ENCODE peak calls at places on chromosomes 11 and 22, in six cellular contexts. One of them, this sample, is unnamed.
A peak's percentile ranks its signal among the peaks of the same experiment; 100 is the strongest.

GRCh38 chr11:86538223-86538548 is 134.2 kb downstream of the ME3 start:
- ATAC-seq in natural killer cell: no peak
- ATAC-seq in activated CD8-positive, alpha-beta memory T cell treated with anti-CD3 and anti-CD28 coated beads, Interleukin-2, amount 10 ng/mL, durations not matched to agents 7 days and 5 days: no peak
- ATAC-seq in psoas muscle: no peak
- ATAC-seq in heart right ventricle: no peak
- ATAC-seq in activated naive CD8-positive, alpha-beta T cell treated with anti-CD3 and anti-CD28 coated beads, Interleukin-2, amount 50 U/mL, for 24 hours: no peak
- ATAC-seq in this sample: no peak

GRCh38 chr11:27525824-27526516 is 19.4 kb upstream of the LIN7C start:
- ATAC-seq in natural killer cell: no peak
- ATAC-seq in heart right ventricle: peak; percentile 85
- ATAC-seq in activated CD8-positive, alpha-beta memory T cell treated with anti-CD3 and anti-CD28 coated beads, Interleukin-2, amount 10 ng/mL, durations not matched to agents 7 days and 5 days: no peak
- ATAC-seq in activated naive CD8-positive, alpha-beta T cell treated with anti-CD3 and anti-CD28 coated beads, Interleukin-2, amount 50 U/mL, for 24 hours: no peak
- ATAC-seq in psoas muscle: no peak
- ATAC-seq in this sample: no peak

GRCh38 chr22:30239421-30240405 is 6.8 kb downstream of the LIF start:
- ATAC-seq in heart right ventricle: no peak
- ATAC-seq in activated naive CD8-positive, alpha-beta T cell treated with anti-CD3 and anti-CD28 coated beads, Interleukin-2, amount 50 U/mL, for 24 hours: peak; percentile 16
- ATAC-seq in natural killer cell: no peak
- ATAC-seq in psoas muscle: no peak
- ATAC-seq in activated CD8-positive, alpha-beta memory T cell treated with anti-CD3 and anti-CD28 coated beads, Interleukin-2, amount 10 ng/mL, durations not matched to agents 7 days and 5 days: no peak
- ATAC-seq in this sample: no peak

GRCh38 chr22:36022162-36022561 is 6.5 kb downstream of the RBFOX2 start:
- ATAC-seq in activated naive CD8-positive, alpha-beta T cell treated with anti-CD3 and anti-CD28 coated beads, Interleukin-2, amount 50 U/mL, for 24 hours: no peak
- ATAC-seq in psoas muscle: no peak
- ATAC-seq in natural killer cell: no peak
- ATAC-seq in heart right ventricle: peak; percentile 26
- ATAC-seq in activated CD8-positive, alpha-beta memory T cell treated with anti-CD3 and anti-CD28 coated beads, Interleukin-2, amount 10 ng/mL, durations not matched to agents 7 days and 5 days: no peak
- ATAC-seq in this sample: no peak

GRCh38 chr22:19943665-19944026 is 2.0 kb upstream of the TXNRD2 start:
- ATAC-seq in psoas muscle: peak; percentile 27
- ATAC-seq in activated naive CD8-positive, alpha-beta T cell treated with anti-CD3 and anti-CD28 coated beads, Interleukin-2, amount 50 U/mL, for 24 hours: no peak
- ATAC-seq in heart right ventricle: no peak
- ATAC-seq in activated CD8-positive, alpha-beta memory T cell treated with anti-CD3 and anti-CD28 coated beads, Interleukin-2, amount 10 ng/mL, durations not matched to agents 7 days and 5 days: no peak
- ATAC-seq in natural killer cell: no peak
- ATAC-seq in this sample: no peak

GRCh38 chr11:69409812-69410645 is 71.4 kb upstream of the LINC01488 start:
- ATAC-seq in activated CD8-positive, alpha-beta memory T cell treated with anti-CD3 and anti-CD28 coated beads, Interleukin-2, amount 10 ng/mL, durations not matched to agents 7 days and 5 days: no peak
- ATAC-seq in heart right ventricle: peak; percentile 42
- ATAC-seq in natural killer cell: no peak
- ATAC-seq in activated naive CD8-positive, alpha-beta T cell treated with anti-CD3 and anti-CD28 coated beads, Interleukin-2, amount 50 U/mL, for 24 hours: no peak
- ATAC-seq in psoas muscle: no peak
- ATAC-seq in this sample: no peak

GRCh38 chr22:32646476-32646875 is 155.0 kb upstream of the TIMP3 start:
- ATAC-seq in natural killer cell: no peak
- ATAC-seq in activated naive CD8-positive, alpha-beta T cell treated with anti-CD3 and anti-CD28 coated beads, Interleukin-2, amount 50 U/mL, for 24 hours: peak; percentile 47
- ATAC-seq in heart right ventricle: no peak
- ATAC-seq in activated CD8-positive, alpha-beta memory T cell treated with anti-CD3 and anti-CD28 coated beads, Interleukin-2, amount 10 ng/mL, durations not matched to agents 7 days and 5 days: no peak
- ATAC-seq in psoas muscle: no peak
- ATAC-seq in this sample: no peak

GRCh38 chr11:64725601-64726139 is 2.7 kb upstream of the NRXN2 start:
- ATAC-seq in psoas muscle: no peak
- ATAC-seq in activated CD8-positive, alpha-beta memory T cell treated with anti-CD3 and anti-CD28 coated beads, Interleukin-2, amount 10 ng/mL, durations not matched to agents 7 days and 5 days: no peak
- ATAC-seq in activated naive CD8-positive, alpha-beta T cell treated with anti-CD3 and anti-CD28 coated beads, Interleukin-2, amount 50 U/mL, for 24 hours: no peak
- ATAC-seq in heart right ventricle: no peak
- ATAC-seq in natural killer cell: no peak
- ATAC-seq in this sample: no peak

GRCh38 chr11:22471405-22471804 is 133.2 kb downstream of the SLC17A6 start:
- ATAC-seq in natural killer cell: no peak
- ATAC-seq in activated CD8-positive, alpha-beta memory T cell treated with anti-CD3 and anti-CD28 coated beads, Interleukin-2, amount 10 ng/mL, durations not matched to agents 7 days and 5 days: no peak
- ATAC-seq in psoas muscle: no peak
- ATAC-seq in heart right ventricle: no peak
- ATAC-seq in activated naive CD8-positive, alpha-beta T cell treated with anti-CD3 and anti-CD28 coated beads, Interleukin-2, amount 50 U/mL, for 24 hours: no peak
- ATAC-seq in this sample: no peak

GRCh38 chr11:82732734-82733443 is 775 bp downstream of the FAM181B start:
- ATAC-seq in heart right ventricle: no peak
- ATAC-seq in activated naive CD8-positive, alpha-beta T cell treated with anti-CD3 and anti-CD28 coated beads, Interleukin-2, amount 50 U/mL, for 24 hours: peak; percentile 26
- ATAC-seq in psoas muscle: peak; percentile 35
- ATAC-seq in natural killer cell: no peak
- ATAC-seq in activated CD8-positive, alpha-beta memory T cell treated with anti-CD3 and anti-CD28 coated beads, Interleukin-2, amount 10 ng/mL, durations not matched to agents 7 days and 5 days: peak; percentile 32
- ATAC-seq in this sample: peak; percentile 46

GRCh38 chr11:129023968-129024676 is 81.5 kb upstream of the TP53AIP1 start:
- ATAC-seq in heart right ventricle: no peak
- ATAC-seq in natural killer cell: no peak
- ATAC-seq in activated CD8-positive, alpha-beta memory T cell treated with anti-CD3 and anti-CD28 coated beads, Interleukin-2, amount 10 ng/mL, durations not matched to agents 7 days and 5 days: no peak
- ATAC-seq in activated naive CD8-positive, alpha-beta T cell treated with anti-CD3 and anti-CD28 coated beads, Interleukin-2, amount 50 U/mL, for 24 hours: no peak
- ATAC-seq in psoas muscle: no peak
- ATAC-seq in this sample: no peak